ENCODE peak calls at places on chromosomes 6 and 20, in eight cellular contexts. One of them, this sample, is unnamed.

GRCh38 chr6:109791301-109791700 is 100.2 kb downstream of the FIG4 start:
- DNase-seq in DND-41: no peak
- DNase-seq in lung: no peak
- DNase-seq in body of pancreas: no peak
- DNase-seq in kidney epithelial cell: no peak
- DNase-seq in cardiac muscle cell: no peak
- DNase-seq in bronchial epithelial cell: no peak
- DNase-seq in uterus: no peak
- DNase-seq in this sample: no peak

GRCh38 chr20:38098952-38099351 is 65.4 kb downstream of the RPRD1B start:
- DNase-seq in DND-41: no peak
- DNase-seq in lung: no peak
- DNase-seq in body of pancreas: no peak
- DNase-seq in kidney epithelial cell: no peak
- DNase-seq in cardiac muscle cell: no peak
- DNase-seq in bronchial epithelial cell: no peak
- DNase-seq in uterus: no peak
- DNase-seq in this sample: no peak

GRCh38 chr6:82781805-82782204 is 283.8 kb downstream of the UBE3D start:
- DNase-seq in DND-41: no peak
- DNase-seq in lung: no peak
- DNase-seq in body of pancreas: no peak
- DNase-seq in kidney epithelial cell: no peak
- DNase-seq in cardiac muscle cell: no peak
- DNase-seq in bronchial epithelial cell: no peak
- DNase-seq in uterus: no peak
- DNase-seq in this sample: no peak

GRCh38 chr6:64602993-64603392 is 967.4 kb downstream of the PHF3 start:
- DNase-seq in DND-41: no peak
- DNase-seq in lung: no peak
- DNase-seq in body of pancreas: no peak
- DNase-seq in kidney epithelial cell: no peak
- DNase-seq in cardiac muscle cell: no peak
- DNase-seq in bronchial epithelial cell: no peak
- DNase-seq in uterus: no peak
- DNase-seq in this sample: no peak

GRCh38 chr6:107600111-107600510 is 110.2 kb downstream of the SOBP start:
- DNase-seq in DND-41: no peak
- DNase-seq in lung: no peak
- DNase-seq in body of pancreas: no peak
- DNase-seq in kidney epithelial cell: no peak
- DNase-seq in cardiac muscle cell: peak; percentile 39
- DNase-seq in bronchial epithelial cell: no peak
- DNase-seq in uterus: no peak
- DNase-seq in this sample: no peak

GRCh38 chr6:7201732-7202541 is 94.2 kb downstream of the RREB1 start:
- DNase-seq in DND-41: no peak
- DNase-seq in lung: peak; percentile 73
- DNase-seq in body of pancreas: no peak
- DNase-seq in kidney epithelial cell: no peak
- DNase-seq in cardiac muscle cell: no peak
- DNase-seq in bronchial epithelial cell: no peak
- DNase-seq in uterus: no peak
- DNase-seq in this sample: no peak

GRCh38 chr20:3889489-3890409 is 562 bp downstream of the PANK2 start:
- DNase-seq in DND-41: peak; percentile 58
- DNase-seq in lung: peak; percentile 46
- DNase-seq in body of pancreas: peak; percentile 39
- DNase-seq in kidney epithelial cell: no peak
- DNase-seq in cardiac muscle cell: peak; percentile 13
- DNase-seq in bronchial epithelial cell: peak; percentile 27
- DNase-seq in uterus: peak; percentile 43
- DNase-seq in this sample: no peak

GRCh38 chr6:51753635-51754034 is 333.8 kb downstream of the PKHD1 start:
- DNase-seq in DND-41: peak; percentile 32
- DNase-seq in lung: no peak
- DNase-seq in body of pancreas: peak; percentile 13
- DNase-seq in kidney epithelial cell: no peak
- DNase-seq in cardiac muscle cell: peak; percentile 70
- DNase-seq in bronchial epithelial cell: peak; percentile 13
- DNase-seq in uterus: no peak
- DNase-seq in this sample: no peak

GRCh38 chr6:18154507-18155272 is at the start of gene TPMT:
- DNase-seq in DND-41: peak; percentile 29
- DNase-seq in lung: no peak
- DNase-seq in body of pancreas: peak; percentile 37
- DNase-seq in kidney epithelial cell: no peak
- DNase-seq in cardiac muscle cell: no peak
- DNase-seq in bronchial epithelial cell: peak; percentile 71
- DNase-seq in uterus: peak; percentile 30
- DNase-seq in this sample: no peak

GRCh38 chr6:42100029-42100901 is 42.2 kb downstream of the C6orf132 start:
- DNase-seq in DND-41: no peak
- DNase-seq in lung: no peak
- DNase-seq in body of pancreas: no peak
- DNase-seq in kidney epithelial cell: no peak
- DNase-seq in cardiac muscle cell: no peak
- DNase-seq in bronchial epithelial cell: peak; percentile 56
- DNase-seq in uterus: no peak
- DNase-seq in this sample: no peak

GRCh38 chr20:43955244-43956191 is 40.9 kb downstream of the TOX2 start:
- DNase-seq in DND-41: peak; percentile 77
- DNase-seq in lung: peak; percentile 48
- DNase-seq in body of pancreas: no peak
- DNase-seq in kidney epithelial cell: peak; percentile 82
- DNase-seq in cardiac muscle cell: no peak
- DNase-seq in bronchial epithelial cell: peak; percentile 94
- DNase-seq in uterus: no peak
- DNase-seq in this sample: peak; percentile 90

GRCh38 chr6:133184798-133185380 is 56.3 kb upstream of the EYA4 start:
- DNase-seq in DND-41: no peak
- DNase-seq in lung: no peak
- DNase-seq in body of pancreas: no peak
- DNase-seq in kidney epithelial cell: no peak
- DNase-seq in cardiac muscle cell: peak; percentile 13
- DNase-seq in bronchial epithelial cell: peak; percentile 34
- DNase-seq in uterus: no peak
- DNase-seq in this sample: no peak

GRCh38 chr20:58714923-58715708 is 22.5 kb downstream of the NPEPL1 start:
- DNase-seq in DND-41: peak; percentile 4
- DNase-seq in lung: peak; percentile 25
- DNase-seq in body of pancreas: peak; percentile 10
- DNase-seq in kidney epithelial cell: no peak
- DNase-seq in cardiac muscle cell: no peak
- DNase-seq in bronchial epithelial cell: no peak
- DNase-seq in uterus: no peak
- DNase-seq in this sample: no peak

GRCh38 chr20:18087054-18087453 is 29.3 kb upstream of the OVOL2 start:
- DNase-seq in DND-41: no peak
- DNase-seq in lung: no peak
- DNase-seq in body of pancreas: no peak
- DNase-seq in kidney epithelial cell: no peak
- DNase-seq in cardiac muscle cell: no peak
- DNase-seq in bronchial epithelial cell: no peak
- DNase-seq in uterus: no peak
- DNase-seq in this sample: no peak

GRCh38 chr6:141401168-141401567 is 731.6 kb upstream of the GJE1 start:
- DNase-seq in DND-41: no peak
- DNase-seq in lung: no peak
- DNase-seq in body of pancreas: no peak
- DNase-seq in kidney epithelial cell: no peak
- DNase-seq in cardiac muscle cell: no peak
- DNase-seq in bronchial epithelial cell: no peak
- DNase-seq in uterus: no peak
- DNase-seq in this sample: no peak

DNA sequence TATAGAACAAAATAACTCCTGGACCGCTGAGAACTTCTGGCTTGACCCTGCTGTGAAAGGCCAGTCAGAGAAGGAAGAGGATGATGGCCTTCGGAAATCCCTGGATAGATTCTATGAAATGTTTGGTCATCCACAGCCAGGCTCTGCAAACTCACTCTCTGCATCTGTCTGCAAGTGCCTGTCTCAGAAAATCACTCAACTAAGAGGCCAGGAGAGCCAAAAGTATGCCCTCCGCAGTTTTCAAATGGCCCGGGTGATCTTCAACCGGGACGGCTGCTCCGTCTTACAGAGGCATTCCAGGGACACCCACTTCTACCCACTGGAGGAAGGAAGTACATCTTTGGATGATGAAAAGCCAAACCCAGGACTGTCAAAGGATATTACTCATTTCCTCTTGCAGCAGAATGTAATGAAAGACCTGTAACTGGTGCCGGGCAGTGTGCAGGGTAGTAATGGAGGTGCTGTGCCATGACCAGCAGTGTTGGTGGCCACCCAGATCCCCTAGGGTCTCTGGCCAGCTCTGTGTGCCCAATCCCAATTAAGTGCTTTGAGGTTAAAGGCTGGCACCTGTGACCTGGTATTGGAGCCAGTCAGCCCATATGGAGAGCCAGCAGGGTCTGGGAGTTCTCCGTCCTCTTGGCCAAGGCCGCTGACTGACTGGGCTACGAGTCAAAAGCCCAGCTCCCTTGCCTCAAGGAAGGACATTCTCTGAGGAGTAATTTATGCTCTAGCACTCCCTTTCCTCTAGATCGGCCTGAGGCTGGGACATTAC is 87.1 kb downstream of the TRMT6 start:
- DNase-seq in DND-41: no peak
- DNase-seq in lung: no peak
- DNase-seq in body of pancreas: peak; percentile 72
- DNase-seq in kidney epithelial cell: no peak
- DNase-seq in cardiac muscle cell: no peak
- DNase-seq in bronchial epithelial cell: peak; percentile 87
- DNase-seq in uterus: peak; percentile 15
- DNase-seq in this sample: no peak
- H3K4me3 ChIP-seq in DND-41: no peak overlapping the region
- H3K4me3 ChIP-seq in lung: no peak overlapping the region
- H3K4me3 ChIP-seq in body of pancreas: no peak overlapping the region
- H3K4me3 ChIP-seq in kidney epithelial cell: no peak overlapping the region
- H3K4me3 ChIP-seq in cardiac muscle cell: no peak overlapping the region
- H3K4me3 ChIP-seq in bronchial epithelial cell: no peak overlapping the region
- H3K4me3 ChIP-seq in uterus: no peak overlapping the region
- H3K4me3 ChIP-seq in this sample: no peak overlapping the region

GRCh38 chr6:29818892-29819291 is 8.7 kb upstream of the HLA-G start:
- DNase-seq in DND-41: no peak
- DNase-seq in lung: no peak
- DNase-seq in body of pancreas: no peak
- DNase-seq in kidney epithelial cell: no peak
- DNase-seq in cardiac muscle cell: no peak
- DNase-seq in bronchial epithelial cell: no peak
- DNase-seq in uterus: no peak
- DNase-seq in this sample: no peak
- H3K27me3 ChIP-seq in DND-41: no peaks in the 10 kb centered on the region
- H3K27me3 ChIP-seq in lung: no peaks in the 10 kb centered on the region
- H3K27me3 ChIP-seq in body of pancreas: no peaks in the 10 kb centered on the region
- H3K27me3 ChIP-seq in kidney epithelial cell: no peaks in the 10 kb centered on the region
- H3K27me3 ChIP-seq in cardiac muscle cell: peaks cover 20% of the 10 kb centered on the region
- H3K27me3 ChIP-seq in bronchial epithelial cell: no peaks in the 10 kb centered on the region
- H3K27me3 ChIP-seq in uterus: no peaks in the 10 kb centered on the region
- H3K27me3 ChIP-seq in this sample: no peaks in the 10 kb centered on the region

GRCh38 chr20:6685181-6685582 is 82.3 kb upstream of the BMP2 start:
- DNase-seq in DND-41: no peak
- DNase-seq in lung: no peak
- DNase-seq in body of pancreas: no peak
- DNase-seq in kidney epithelial cell: no peak
- DNase-seq in cardiac muscle cell: no peak
- DNase-seq in bronchial epithelial cell: peak; percentile 93
- DNase-seq in uterus: no peak
- DNase-seq in this sample: no peak
- TF ChIP-seq CTCF in DND-41: no peak
- TF ChIP-seq CTCF in lung: no peak
- TF ChIP-seq CTCF in body of pancreas: no peak
- TF ChIP-seq CTCF in kidney epithelial cell: no peak
- TF ChIP-seq CTCF in cardiac muscle cell: no peak
- TF ChIP-seq CTCF in bronchial epithelial cell: no peak
- TF ChIP-seq CTCF in uterus: no peak
- TF ChIP-seq CTCF in this sample: no peak

GRCh38 chr20:31515072-31515774 is 981 bp downstream of the HM13 start:
- DNase-seq in DND-41: no peak
- DNase-seq in lung: no peak
- DNase-seq in body of pancreas: no peak
- DNase-seq in kidney epithelial cell: no peak
- DNase-seq in cardiac muscle cell: no peak
- DNase-seq in bronchial epithelial cell: no peak
- DNase-seq in uterus: no peak
- DNase-seq in this sample: no peak

GRCh38 chr20:31517373-31517772 is 3.1 kb downstream of the HM13 start:
- DNase-seq in DND-41: peak; percentile 38
- DNase-seq in lung: no peak
- DNase-seq in body of pancreas: peak; percentile 79
- DNase-seq in kidney epithelial cell: peak; percentile 19
- DNase-seq in cardiac muscle cell: no peak
- DNase-seq in bronchial epithelial cell: peak; percentile 57
- DNase-seq in uterus: no peak
- DNase-seq in this sample: no peak

GRCh38 chr20:31516166-31516565 is 1.9 kb downstream of the HM13 start:
- DNase-seq in DND-41: no peak
- DNase-seq in lung: no peak
- DNase-seq in body of pancreas: no peak
- DNase-seq in kidney epithelial cell: no peak
- DNase-seq in cardiac muscle cell: no peak
- DNase-seq in bronchial epithelial cell: no peak
- DNase-seq in uterus: no peak
- DNase-seq in this sample: no peak

GRCh38 chr20:31515775-31516107 is 1.5 kb downstream of the HM13 start:
- DNase-seq in DND-41: no peak
- DNase-seq in lung: no peak
- DNase-seq in body of pancreas: peak; percentile 40
- DNase-seq in kidney epithelial cell: no peak
- DNase-seq in cardiac muscle cell: no peak
- DNase-seq in bronchial epithelial cell: no peak
- DNase-seq in uterus: no peak
- DNase-seq in this sample: no peak

GRCh38 chr20:31516651-31517050 is 2.4 kb downstream of the HM13 start:
- DNase-seq in DND-41: no peak
- DNase-seq in lung: no peak
- DNase-seq in body of pancreas: no peak
- DNase-seq in kidney epithelial cell: no peak
- DNase-seq in cardiac muscle cell: no peak
- DNase-seq in bronchial epithelial cell: no peak
- DNase-seq in uterus: no peak
- DNase-seq in this sample: no peak
- H3K4me3 ChIP-seq in DND-41: no peak overlapping the region
- H3K4me3 ChIP-seq in lung: no peak overlapping the region
- H3K4me3 ChIP-seq in body of pancreas: no peak overlapping the region
- H3K4me3 ChIP-seq in kidney epithelial cell: no peak overlapping the region
- H3K4me3 ChIP-seq in cardiac muscle cell: no peak overlapping the region
- H3K4me3 ChIP-seq in bronchial epithelial cell: no peak overlapping the region
- H3K4me3 ChIP-seq in uterus: no peak overlapping the region
- H3K4me3 ChIP-seq in this sample: no peak overlapping the region

DNA sequence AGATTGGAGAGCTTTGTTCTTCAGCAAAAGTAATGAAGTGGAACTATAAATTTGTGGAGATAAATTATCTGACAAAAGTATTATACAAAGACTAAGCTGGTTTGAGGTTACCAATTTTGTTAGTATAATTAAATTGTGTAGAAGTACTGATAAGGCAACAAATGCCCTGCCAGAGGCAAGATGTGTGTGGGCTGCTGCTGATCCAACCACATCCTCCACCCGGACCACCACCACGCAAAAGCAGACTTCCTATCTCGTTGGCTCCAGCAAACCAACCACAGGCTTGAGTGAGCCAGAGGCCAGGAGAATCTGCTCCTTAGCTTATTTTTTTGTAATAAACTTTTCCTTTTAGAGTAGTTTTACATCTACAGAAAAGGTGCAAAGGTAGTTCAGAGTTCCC is 1.1 kb upstream of the MYLK4 start:
- DNase-seq in DND-41: peak; percentile 34
- DNase-seq in lung: no peak
- DNase-seq in body of pancreas: no peak
- DNase-seq in kidney epithelial cell: no peak
- DNase-seq in cardiac muscle cell: no peak
- DNase-seq in bronchial epithelial cell: no peak
- DNase-seq in uterus: no peak
- DNase-seq in this sample: no peak
- H3K27me3 ChIP-seq in DND-41: peaks cover 4% of the 10 kb centered on the region
- H3K27me3 ChIP-seq in lung: no peaks in the 10 kb centered on the region
- H3K27me3 ChIP-seq in body of pancreas: no peaks in the 10 kb centered on the region
- H3K27me3 ChIP-seq in kidney epithelial cell: no peaks in the 10 kb centered on the region
- H3K27me3 ChIP-seq in cardiac muscle cell: no peaks in the 10 kb centered on the region
- H3K27me3 ChIP-seq in bronchial epithelial cell: peaks cover 2% of the 10 kb centered on the region
- H3K27me3 ChIP-seq in uterus: no peaks in the 10 kb centered on the region
- H3K27me3 ChIP-seq in this sample: no peaks in the 10 kb centered on the region